ENCODE peak calls at places on chromosome 5, in six cellular contexts. W, C, G, R, B and P are unnamed samples.

GRCh38 chr5:60945760-60946253 is 802 bp downstream of the NDUFAF2 start:
- DNase-seq in B (no peak), C (peak; percentile 72), W (no peak), G (no peak), R (peak; percentile 55), P (peak; percentile 71)

GRCh38 chr5:15835514-15835913 is 335.5 kb downstream of the FBXL7 start:
- DNase-seq in C (peak; percentile 14), G (no peak), B (no peak), W (no peak), R (no peak), P (no peak)

GRCh38 chr5:66894480-66895240 is 298.5 kb downstream of the MAST4 start:
- DNase-seq in W (no peak), B (no peak), R (no peak), G (no peak), C (peak; percentile 47), P (peak; percentile 15)

GRCh38 chr5:39547548-39548154 is 122.9 kb upstream of the DAB2 start:
- DNase-seq in R (peak; percentile 74), C (peak; percentile 78), G (no peak), B (no peak), W (peak; percentile 18), P (no peak)

GRCh38 chr5:65076251-65076869 is 307.6 kb downstream of the CWC27 start:
- DNase-seq in C (peak; percentile 82), G (peak; percentile 29), W (peak; percentile 56), B (no peak), R (peak; percentile 90), P (no peak)

GRCh38 chr5:32233696-32234447 is 59.8 kb upstream of the GOLPH3 start:
- DNase-seq in B (no peak), W (no peak), R (no peak), G (no peak), C (peak; percentile 67), P (no peak)

GRCh38 chr5:124206540-124206939 is 539.9 kb downstream of the ZNF608 start:
- DNase-seq in G (no peak), W (no peak), C (no peak), R (no peak), B (no peak), P (no peak)

GRCh38 chr5:158434749-158435148 is 575.8 kb upstream of the CLINT1 start:
- DNase-seq in G (no peak), B (no peak), W (no peak), R (no peak), C (no peak), P (no peak)

GRCh38 chr5:124871299-124871698 is 124.9 kb upstream of the ZNF608 start:
- DNase-seq in G (no peak), B (no peak), R (no peak), C (peak; percentile 59), W (no peak), P (no peak)

GRCh38 chr5:80242849-80243248 is 13.0 kb downstream of the SERINC5 start:
- DNase-seq in B (no peak), G (no peak), R (no peak), W (no peak), C (no peak), P (no peak)

GRCh38 chr5:76547242-76547890 is 75.8 kb downstream of the F2RL2 start:
- DNase-seq in C (peak; percentile 1), B (no peak), G (no peak), R (no peak), W (peak; percentile 21), P (no peak)

GRCh38 chr5:59040804-59041201 is 457.9 kb downstream of the RAB3C start:
- DNase-seq in B (no peak), G (no peak), R (no peak), C (no peak), W (no peak), P (no peak)

GRCh38 chr5:72427488-72428437 is 79.4 kb downstream of the ZNF366 start:
- DNase-seq in W (no peak), C (peak; percentile 50), B (no peak), R (peak; percentile 29), G (no peak), P (no peak)

GRCh38 chr5:43422143-43422542 is 10.0 kb upstream of the CCL28 start:
- DNase-seq in G (no peak), C (peak; percentile 56), W (no peak), R (no peak), B (no peak), P (no peak)

GRCh38 chr5:124596595-124597388 is 149.6 kb downstream of the ZNF608 start:
- DNase-seq in R (no peak), B (no peak), C (peak; percentile 93), W (no peak), G (no peak), P (no peak)

GRCh38 chr5:145189786-145190185 is 645.4 kb downstream of the PRELID2 start:
- DNase-seq in R (no peak), B (no peak), W (no peak), C (no peak), G (no peak), P (no peak)

GRCh38 chr5:179276838-179277395 is 68.3 kb downstream of the ADAMTS2 start:
- DNase-seq in G (no peak), B (no peak), C (no peak), W (no peak), R (peak; percentile 24), P (peak; percentile 56)

GRCh38 chr5:101915559-101915958 is 380.5 kb downstream of the SLCO4C1 start:
- DNase-seq in B (no peak), G (no peak), R (peak; percentile 15), C (no peak), W (no peak), P (no peak)

GRCh38 chr5:140038373-140038957 is 4.6 kb downstream of the NRG2 start:
- DNase-seq in R (peak; percentile 28), B (no peak), G (no peak), W (no peak), C (peak; percentile 31), P (no peak)

GRCh38 chr5:149406203-149406978 is 27.3 kb upstream of the IL17B start:
- DNase-seq in R (peak; percentile 79), B (no peak), G (peak; percentile 41), C (peak; percentile 90), W (no peak), P (peak; percentile 95)

GRCh38 chr5:98602534-98603112 is 170.8 kb upstream of the RGMB start:
- DNase-seq in W (no peak), R (no peak), B (no peak), G (no peak), C (no peak), P (no peak)

GRCh38 chr5:81020478-81021167 is 60.5 kb downstream of the RASGRF2 start:
- DNase-seq in G (no peak), R (no peak), C (no peak), B (no peak), W (no peak), P (no peak)

GRCh38 chr5:65482727-65483473 is 1.2 kb upstream of the ADAMTS6 start:
- DNase-seq in W (no peak), B (no peak), C (peak; percentile 87), R (peak; percentile 85), G (no peak), P (no peak)

GRCh38 chr5:616342-617039 is 4.4 kb downstream of the CEP72 start:
- DNase-seq in W (no peak), G (no peak), R (no peak), C (no peak), B (peak; percentile 62), P (peak; percentile 35)

GRCh38 chr5:19923742-19924141 is 64.3 kb downstream of the CDH18 start:
- DNase-seq in G (no peak), W (no peak), B (no peak), R (no peak), C (no peak), P (no peak)

GRCh38 chr5:172849636-172850453 is 15.8 kb downstream of the ERGIC1 start:
- DNase-seq in C (peak; percentile 75), B (peak; percentile 83), R (no peak), G (no peak), W (no peak), P (peak; percentile 93)

GRCh38 chr5:53331463-53331862 is 149.0 kb upstream of the FST start:
- DNase-seq in W (no peak), C (peak; percentile 86), G (no peak), R (no peak), B (no peak), P (no peak)

GRCh38 chr5:43152946-43153345 is 32.2 kb downstream of the ZNF131 start:
- DNase-seq in W (no peak), B (no peak), R (no peak), C (peak; percentile 89), G (no peak), P (no peak)

GRCh38 chr5:32712463-32713395 is 1.6 kb downstream of the NPR3 start:
- DNase-seq in C (peak; percentile 17), G (peak; percentile 33), B (no peak), W (no peak), R (peak; percentile 59), P (peak; percentile 65)

GRCh38 chr5:134465856-134466240 is 54.2 kb upstream of the CDKN2AIPNL start:
- DNase-seq in C (peak; percentile 89), R (peak; percentile 92), B (peak; percentile 94), W (peak; percentile 56), G (peak; percentile 89), P (peak; percentile 97)

GRCh38 chr5:140182075-140182709 is 7.2 kb downstream of the CYSTM1 start:
- DNase-seq in W (no peak), G (no peak), R (no peak), B (no peak), C (peak; percentile 75), P (no peak)